ENCODE peak calls at places on chromosomes 2 and 18, in six cellular contexts. One of them, this sample, is unnamed.

GRCh38 chr2:156147594-156148330 is 184.8 kb downstream of the NR4A2 start:
- DNase-seq in mesothelial cell of epicardium: no peak
- DNase-seq in brain microvascular endothelial cell: no peak
- DNase-seq in fibroblast of mammary gland: no peak
- DNase-seq in fibroblast of the aortic adventitia: peak
- DNase-seq in tibial nerve: no peak
- DNase-seq in this sample: no peak

GRCh38 chr2:202114798-202115197 is 41.7 kb downstream of the KIAA2012 start:
- DNase-seq in mesothelial cell of epicardium: no peak
- DNase-seq in brain microvascular endothelial cell: no peak
- DNase-seq in fibroblast of mammary gland: peak
- DNase-seq in fibroblast of the aortic adventitia: no peak
- DNase-seq in tibial nerve: no peak
- DNase-seq in this sample: no peak

GRCh38 chr2:105919826-105920225 is 175.1 kb downstream of the NCK2 start:
- DNase-seq in mesothelial cell of epicardium: no peak
- DNase-seq in brain microvascular endothelial cell: peak
- DNase-seq in fibroblast of mammary gland: peak
- DNase-seq in fibroblast of the aortic adventitia: peak
- DNase-seq in tibial nerve: no peak
- DNase-seq in this sample: no peak

GRCh38 chr2:21330786-21331391 is 207.1 kb downstream of the TDRD15 start:
- DNase-seq in mesothelial cell of epicardium: no peak
- DNase-seq in brain microvascular endothelial cell: no peak
- DNase-seq in fibroblast of mammary gland: no peak
- DNase-seq in fibroblast of the aortic adventitia: no peak
- DNase-seq in tibial nerve: no peak
- DNase-seq in this sample: no peak

GRCh38 chr2:173216055-173216454 is 138.6 kb upstream of the CDCA7 start:
- DNase-seq in mesothelial cell of epicardium: no peak
- DNase-seq in brain microvascular endothelial cell: no peak
- DNase-seq in fibroblast of mammary gland: no peak
- DNase-seq in fibroblast of the aortic adventitia: no peak
- DNase-seq in tibial nerve: no peak
- DNase-seq in this sample: no peak

GRCh38 chr2:71789556-71790219 is 336.3 kb downstream of the DYSF start:
- DNase-seq in mesothelial cell of epicardium: no peak
- DNase-seq in brain microvascular endothelial cell: no peak
- DNase-seq in fibroblast of mammary gland: peak
- DNase-seq in fibroblast of the aortic adventitia: peak
- DNase-seq in tibial nerve: no peak
- DNase-seq in this sample: no peak

GRCh38 chr2:151931030-151931611 is 102.9 kb upstream of the ARL5A start:
- DNase-seq in mesothelial cell of epicardium: no peak
- DNase-seq in brain microvascular endothelial cell: no peak
- DNase-seq in fibroblast of mammary gland: no peak
- DNase-seq in fibroblast of the aortic adventitia: no peak
- DNase-seq in tibial nerve: no peak
- DNase-seq in this sample: no peak

GRCh38 chr2:229714080-229714735 is at the start of gene DNER:
- DNase-seq in mesothelial cell of epicardium: peak
- DNase-seq in brain microvascular endothelial cell: no peak
- DNase-seq in fibroblast of mammary gland: no peak
- DNase-seq in fibroblast of the aortic adventitia: no peak
- DNase-seq in tibial nerve: no peak
- DNase-seq in this sample: peak

GRCh38 chr2:184336688-184337087 is 261.6 kb upstream of the ZNF804A start:
- DNase-seq in mesothelial cell of epicardium: no peak
- DNase-seq in brain microvascular endothelial cell: no peak
- DNase-seq in fibroblast of mammary gland: peak
- DNase-seq in fibroblast of the aortic adventitia: no peak
- DNase-seq in tibial nerve: no peak
- DNase-seq in this sample: no peak

GRCh38 chr18:46899274-46899948 is 17.9 kb downstream of the PIAS2 start:
- DNase-seq in mesothelial cell of epicardium: no peak
- DNase-seq in brain microvascular endothelial cell: no peak
- DNase-seq in fibroblast of mammary gland: no peak
- DNase-seq in fibroblast of the aortic adventitia: no peak
- DNase-seq in tibial nerve: no peak
- DNase-seq in this sample: no peak

GRCh38 chr2:145068509-145068908 is 548.6 kb upstream of the ZEB2 start:
- DNase-seq in mesothelial cell of epicardium: no peak
- DNase-seq in brain microvascular endothelial cell: no peak
- DNase-seq in fibroblast of mammary gland: no peak
- DNase-seq in fibroblast of the aortic adventitia: no peak
- DNase-seq in tibial nerve: no peak
- DNase-seq in this sample: no peak

GRCh38 chr2:199977984-199978415 is 22.6 kb downstream of the MAIP1 start:
- DNase-seq in mesothelial cell of epicardium: no peak
- DNase-seq in brain microvascular endothelial cell: peak
- DNase-seq in fibroblast of mammary gland: peak
- DNase-seq in fibroblast of the aortic adventitia: peak
- DNase-seq in tibial nerve: no peak
- DNase-seq in this sample: no peak

GRCh38 chr2:231222318-231223000 is 24.0 kb downstream of the ARMC9 start:
- DNase-seq in mesothelial cell of epicardium: no peak
- DNase-seq in brain microvascular endothelial cell: peak
- DNase-seq in fibroblast of mammary gland: no peak
- DNase-seq in fibroblast of the aortic adventitia: peak
- DNase-seq in tibial nerve: no peak
- DNase-seq in this sample: no peak

GRCh38 chr2:230723363-230723762 is 10.7 kb downstream of the CAB39 start:
- DNase-seq in mesothelial cell of epicardium: no peak
- DNase-seq in brain microvascular endothelial cell: no peak
- DNase-seq in fibroblast of mammary gland: no peak
- DNase-seq in fibroblast of the aortic adventitia: no peak
- DNase-seq in tibial nerve: no peak
- DNase-seq in this sample: no peak

GRCh38 chr2:109516445-109517117 is 97.2 kb downstream of the SEPTIN10 start:
- DNase-seq in mesothelial cell of epicardium: no peak
- DNase-seq in brain microvascular endothelial cell: peak
- DNase-seq in fibroblast of mammary gland: no peak
- DNase-seq in fibroblast of the aortic adventitia: no peak
- DNase-seq in tibial nerve: no peak
- DNase-seq in this sample: peak

GRCh38 chr2:23036683-23037082 is 348.3 kb upstream of the KLHL29 start:
- DNase-seq in mesothelial cell of epicardium: no peak
- DNase-seq in brain microvascular endothelial cell: no peak
- DNase-seq in fibroblast of mammary gland: no peak
- DNase-seq in fibroblast of the aortic adventitia: no peak
- DNase-seq in tibial nerve: no peak
- DNase-seq in this sample: no peak

GRCh38 chr2:23037596-23037995 is 347.4 kb upstream of the KLHL29 start:
- DNase-seq in mesothelial cell of epicardium: no peak
- DNase-seq in brain microvascular endothelial cell: no peak
- DNase-seq in fibroblast of mammary gland: no peak
- DNase-seq in fibroblast of the aortic adventitia: no peak
- DNase-seq in tibial nerve: no peak
- DNase-seq in this sample: no peak

GRCh38 chr2:23041443-23041842 is 343.5 kb upstream of the KLHL29 start:
- DNase-seq in mesothelial cell of epicardium: no peak
- DNase-seq in brain microvascular endothelial cell: no peak
- DNase-seq in fibroblast of mammary gland: no peak
- DNase-seq in fibroblast of the aortic adventitia: no peak
- DNase-seq in tibial nerve: no peak
- DNase-seq in this sample: no peak

GRCh38 chr2:23042176-23042909 is 342.6 kb upstream of the KLHL29 start:
- DNase-seq in mesothelial cell of epicardium: no peak
- DNase-seq in brain microvascular endothelial cell: no peak
- DNase-seq in fibroblast of mammary gland: peak
- DNase-seq in fibroblast of the aortic adventitia: peak
- DNase-seq in tibial nerve: no peak
- DNase-seq in this sample: no peak
- TF ChIP-seq CTCF in mesothelial cell of epicardium: no peak
- TF ChIP-seq CTCF in brain microvascular endothelial cell: no peak
- TF ChIP-seq CTCF in fibroblast of mammary gland: no peak
- TF ChIP-seq CTCF in fibroblast of the aortic adventitia: no peak
- TF ChIP-seq CTCF in tibial nerve: no peak
- TF ChIP-seq CTCF in this sample: no peak

GRCh38 chr2:44360749-44361329 is 455 bp downstream of the PREPL start:
- DNase-seq in mesothelial cell of epicardium: no peak
- DNase-seq in brain microvascular endothelial cell: peak
- DNase-seq in fibroblast of mammary gland: peak
- DNase-seq in fibroblast of the aortic adventitia: peak
- DNase-seq in tibial nerve: no peak
- DNase-seq in this sample: no peak

GRCh38 chr2:44361330-44362206 is at the start of the genes CAMKMT and PREPL:
- DNase-seq in mesothelial cell of epicardium: peak
- DNase-seq in brain microvascular endothelial cell: peak
- DNase-seq in fibroblast of mammary gland: peak
- DNase-seq in fibroblast of the aortic adventitia: peak
- DNase-seq in tibial nerve: peak
- DNase-seq in this sample: peak

GRCh38 chr2:44364604-44365003 is 2.9 kb downstream of the CAMKMT start:
- DNase-seq in mesothelial cell of epicardium: no peak
- DNase-seq in brain microvascular endothelial cell: no peak
- DNase-seq in fibroblast of mammary gland: peak
- DNase-seq in fibroblast of the aortic adventitia: no peak
- DNase-seq in tibial nerve: no peak
- DNase-seq in this sample: no peak

GRCh38 chr2:44358498-44358897 is 2.8 kb downstream of the PREPL start:
- DNase-seq in mesothelial cell of epicardium: no peak
- DNase-seq in brain microvascular endothelial cell: peak
- DNase-seq in fibroblast of mammary gland: peak
- DNase-seq in fibroblast of the aortic adventitia: peak
- DNase-seq in tibial nerve: no peak
- DNase-seq in this sample: no peak

DNA sequence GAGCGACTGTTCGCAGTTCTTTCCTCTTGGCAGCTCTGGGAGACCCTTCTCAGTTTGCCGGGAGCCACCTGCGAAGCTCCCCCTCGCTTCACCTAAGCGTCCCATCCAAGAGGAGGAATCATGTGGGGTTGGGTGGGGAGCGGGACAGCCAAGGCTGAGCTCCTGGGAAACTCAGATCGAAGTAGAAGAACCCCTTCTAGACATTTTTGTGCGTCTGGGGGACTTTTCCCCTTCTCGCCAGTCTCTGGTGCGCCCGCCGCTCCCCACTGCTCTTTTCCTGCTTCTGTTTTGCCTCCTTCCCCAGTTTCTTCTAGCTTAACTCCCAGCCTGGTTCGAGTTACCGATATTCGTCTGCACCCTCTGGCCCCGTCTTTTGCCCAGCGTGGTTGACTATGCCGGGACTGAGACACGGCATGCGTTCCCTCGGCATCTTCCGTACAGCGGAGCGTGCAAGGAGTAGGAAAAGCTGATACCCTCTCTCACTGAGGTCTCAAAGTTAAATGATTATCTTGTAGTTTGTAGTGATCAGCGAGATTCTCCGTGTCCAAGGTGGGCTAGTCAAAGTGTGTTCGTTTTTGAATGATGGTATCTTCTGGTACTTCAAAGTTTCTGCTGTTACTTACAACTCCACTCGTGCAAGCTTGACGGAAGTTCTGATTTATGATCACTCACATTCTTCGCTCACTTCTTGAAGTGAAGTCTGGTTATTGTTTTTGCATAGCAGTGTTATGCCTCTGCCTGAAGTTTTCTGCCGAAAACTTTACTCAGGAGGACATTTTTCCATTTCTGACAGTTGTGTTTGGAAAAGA is 664 bp downstream of the CAMKMT start:
- DNase-seq in mesothelial cell of epicardium: peak
- DNase-seq in brain microvascular endothelial cell: peak
- DNase-seq in fibroblast of mammary gland: peak
- DNase-seq in fibroblast of the aortic adventitia: peak
- DNase-seq in tibial nerve: no peak
- DNase-seq in this sample: no peak
- TF ChIP-seq CTCF in mesothelial cell of epicardium: no peak
- TF ChIP-seq CTCF in brain microvascular endothelial cell: no peak
- TF ChIP-seq CTCF in fibroblast of mammary gland: no peak
- TF ChIP-seq CTCF in fibroblast of the aortic adventitia: no peak
- TF ChIP-seq CTCF in tibial nerve: no peak
- TF ChIP-seq CTCF in this sample: no peak

GRCh38 chr2:203579131-203579643 is 44.1 kb upstream of the RAPH1 start:
- DNase-seq in mesothelial cell of epicardium: no peak
- DNase-seq in brain microvascular endothelial cell: peak
- DNase-seq in fibroblast of mammary gland: peak
- DNase-seq in fibroblast of the aortic adventitia: peak
- DNase-seq in tibial nerve: no peak
- DNase-seq in this sample: no peak
- TF ChIP-seq CTCF in mesothelial cell of epicardium: no peak
- TF ChIP-seq CTCF in brain microvascular endothelial cell: no peak
- TF ChIP-seq CTCF in fibroblast of mammary gland: no peak
- TF ChIP-seq CTCF in fibroblast of the aortic adventitia: no peak
- TF ChIP-seq CTCF in tibial nerve: no peak
- TF ChIP-seq CTCF in this sample: no peak

GRCh38 chr2:44290271-44290670 is 15.0 kb downstream of the SLC3A1 start:
- DNase-seq in mesothelial cell of epicardium: no peak
- DNase-seq in brain microvascular endothelial cell: peak
- DNase-seq in fibroblast of mammary gland: peak
- DNase-seq in fibroblast of the aortic adventitia: peak
- DNase-seq in tibial nerve: no peak
- DNase-seq in this sample: no peak

GRCh38 chr2:44295113-44295512 is 19.8 kb downstream of the SLC3A1 start:
- DNase-seq in mesothelial cell of epicardium: no peak
- DNase-seq in brain microvascular endothelial cell: no peak
- DNase-seq in fibroblast of mammary gland: no peak
- DNase-seq in fibroblast of the aortic adventitia: no peak
- DNase-seq in tibial nerve: no peak
- DNase-seq in this sample: no peak

GRCh38 chr2:44286884-44287638 is 11.8 kb downstream of the SLC3A1 start:
- DNase-seq in mesothelial cell of epicardium: no peak
- DNase-seq in brain microvascular endothelial cell: no peak
- DNase-seq in fibroblast of mammary gland: no peak
- DNase-seq in fibroblast of the aortic adventitia: no peak
- DNase-seq in tibial nerve: no peak
- DNase-seq in this sample: no peak

GRCh38 chr2:44295636-44296359 is 20.5 kb downstream of the SLC3A1 start:
- DNase-seq in mesothelial cell of epicardium: no peak
- DNase-seq in brain microvascular endothelial cell: no peak
- DNase-seq in fibroblast of mammary gland: no peak
- DNase-seq in fibroblast of the aortic adventitia: no peak
- DNase-seq in tibial nerve: no peak
- DNase-seq in this sample: no peak

DNA sequence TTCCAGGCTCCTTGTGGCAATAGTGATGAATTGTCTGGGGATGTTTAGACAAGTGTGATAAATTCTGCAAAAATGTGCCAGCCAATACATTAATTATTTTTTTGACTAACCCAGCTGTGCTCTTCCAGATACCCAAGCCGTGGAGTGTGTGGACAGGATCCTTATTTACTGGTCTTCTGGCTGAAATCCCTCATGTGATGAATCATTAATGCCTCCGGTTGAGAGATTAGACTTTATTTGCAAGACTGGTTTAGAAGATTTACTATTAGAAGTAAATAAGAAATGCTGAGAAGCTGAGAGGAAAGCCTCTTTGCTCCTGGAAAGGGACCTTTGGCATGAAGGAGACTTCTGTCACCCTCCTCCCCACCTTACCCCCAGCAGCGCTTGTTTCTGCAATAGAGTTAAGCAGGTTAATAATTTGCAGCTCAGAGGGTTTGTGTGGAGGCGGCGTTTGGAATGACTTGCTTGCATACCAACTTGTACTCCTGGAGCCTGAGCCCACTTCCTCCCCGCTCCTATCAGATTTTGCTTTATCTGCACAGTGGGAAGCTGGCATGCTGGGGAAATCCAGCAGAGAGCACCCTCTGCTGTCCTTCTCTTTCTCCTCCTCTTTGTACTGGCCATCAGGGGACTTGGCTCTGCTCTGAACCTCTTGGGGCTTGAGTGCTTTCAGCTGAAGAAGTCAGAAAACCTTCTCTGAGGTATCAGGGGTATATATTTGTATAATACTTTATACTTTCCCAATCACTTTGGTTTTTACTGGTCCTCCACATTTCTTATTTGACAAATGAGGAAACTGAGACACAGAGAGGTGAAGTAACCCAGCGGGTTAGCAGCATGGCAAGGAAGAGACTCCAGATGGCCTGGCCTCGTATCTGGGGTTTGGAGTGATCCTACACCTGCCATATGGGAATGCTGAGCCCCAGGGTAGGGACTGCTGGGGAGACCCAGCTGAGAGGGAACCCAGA is 16.3 kb downstream of the SLC3A1 start:
- DNase-seq in mesothelial cell of epicardium: peak
- DNase-seq in brain microvascular endothelial cell: peak
- DNase-seq in fibroblast of mammary gland: peak
- DNase-seq in fibroblast of the aortic adventitia: peak
- DNase-seq in tibial nerve: no peak
- DNase-seq in this sample: no peak
- TF ChIP-seq CTCF in mesothelial cell of epicardium: no peak
- TF ChIP-seq CTCF in brain microvascular endothelial cell: peak
- TF ChIP-seq CTCF in fibroblast of mammary gland: peak
- TF ChIP-seq CTCF in fibroblast of the aortic adventitia: peak
- TF ChIP-seq CTCF in tibial nerve: peak
- TF ChIP-seq CTCF in this sample: peak

This sample was measured in D721Med.